ENCODE peak calls at places on chromosomes 11 and 22, in six cellular contexts. S is colonic mucosa; X is ecto neural progenitor cell; P is stimulated activated naive B cell treated with anti-CD40 and anti-IgM and Interleukin-4, amounts not matched to agents 10 μg/mL and 1 μg/mL and 100 μg/mL, for 72 hours; T is left cardiac atrium; A is epithelial cell of esophagus. L is an unnamed sample.

GRCh38 chr11:130022799-130023198 is 20.2 kb upstream of the PRDM10 start:
- DNase-seq in X (no peak), A (no peak), S (no peak), P (no peak), T (no peak), L (no peak)

GRCh38 chr11:103806130-103806900 is 230.1 kb upstream of the DDI1 start:
- DNase-seq in A (peak), S (no peak), X (no peak), P (no peak), T (no peak), L (peak)

GRCh38 chr22:24466831-24467249 is 28.3 kb upstream of the UPB1 start:
- DNase-seq in S (no peak), A (no peak), P (no peak), X (no peak), T (no peak), L (peak)

GRCh38 chr11:19836666-19837065 is 124.0 kb downstream of the NAV2 start:
- DNase-seq in S (no peak), A (no peak), P (no peak), T (no peak), X (no peak), L (no peak)

GRCh38 chr11:72598901-72599300 is 75.3 kb downstream of the PDE2A start:
- DNase-seq in A (no peak), P (no peak), X (peak), T (peak), S (peak), L (peak)

GRCh38 chr11:91947215-91947614 is 277.4 kb upstream of the FAT3 start:
- DNase-seq in T (no peak), X (no peak), S (no peak), A (peak), P (no peak), L (no peak)

GRCh38 chr11:69539416-69540117 is 58.1 kb downstream of the LINC01488 start:
- DNase-seq in T (peak), X (no peak), A (no peak), P (peak), S (no peak), L (no peak)

GRCh38 chr11:110093407-110094297 is 460 bp downstream of the ZC3H12C start:
- DNase-seq in S (peak), X (peak), T (peak), P (peak), A (peak), L (peak)

GRCh38 chr22:38462960-38463784 is 4.7 kb upstream of the KDELR3 start:
- DNase-seq in A (no peak), P (no peak), T (peak), S (peak), X (peak), L (no peak)

GRCh38 chr11:120746836-120747609 is 235.5 kb downstream of the GRIK4 start:
- DNase-seq in P (no peak), X (no peak), T (no peak), S (no peak), A (peak), L (no peak)

GRCh38 chr22:36208934-36209333 is 7.3 kb upstream of the APOL4 start:
- DNase-seq in S (no peak), P (no peak), A (no peak), X (no peak), T (no peak), L (no peak)

GRCh38 chr11:43543313-43543712 is 137.2 kb upstream of the HSD17B12 start:
- DNase-seq in P (no peak), S (no peak), T (no peak), X (no peak), A (peak), L (no peak)

L was measured in ovary.